ENCODE peak calls at places on chromosomes 6 and 20, in six cellular contexts. K is GM12865, E is lower lobe of right lung, O is heart right ventricle, P is fibroblast of lung, Y is brain microvascular endothelial cell. F is an unnamed sample.

GRCh38 chr20:6074145-6074561 is 20.3 kb upstream of the LRRN4 start:
- DNase-seq in K (peak), E (no peak), O (peak), P (no peak), Y (no peak), F (no peak)

GRCh38 chr6:37019065-37019450 is 13.6 kb downstream of the FGD2 start:
- DNase-seq in K (no peak), E (no peak), O (no peak), P (no peak), Y (no peak), F (no peak)

GRCh38 chr20:34070079-34070439 is 42.0 kb downstream of the EIF2S2 start:
- DNase-seq in K (no peak), E (no peak), O (no peak), P (no peak), Y (no peak), F (no peak)

GRCh38 chr6:156741287-156742073 is 35.7 kb upstream of the ARID1B start:
- DNase-seq in K (no peak), E (no peak), O (no peak), P (no peak), Y (no peak), F (no peak)

GRCh38 chr6:84766118-84766683 is 1.8 kb upstream of the TBX18 start:
- DNase-seq in K (no peak), E (no peak), O (no peak), P (no peak), Y (no peak), F (no peak)

GRCh38 chr6:137353346-137353745 is 134.2 kb upstream of the IFNGR1 start:
- DNase-seq in K (peak), E (no peak), O (no peak), P (no peak), Y (no peak), F (no peak)

GRCh38 chr6:166313255-166314070 is 5.3 kb upstream of the PRR18 start:
- DNase-seq in K (peak), E (no peak), O (no peak), P (peak), Y (no peak), F (no peak)

GRCh38 chr20:52490715-52491430 is 299.3 kb upstream of the ZFP64 start:
- DNase-seq in K (no peak), E (no peak), O (no peak), P (peak), Y (peak), F (peak)

GRCh38 chr6:107448776-107449175 is 10.6 kb downstream of the PDSS2 start:
- DNase-seq in K (no peak), E (no peak), O (no peak), P (no peak), Y (no peak), F (no peak)

GRCh38 chr20:34636648-34637047 is 40.2 kb downstream of the PIGU start:
- DNase-seq in K (no peak), E (no peak), O (no peak), P (no peak), Y (no peak), F (no peak)

GRCh38 chr20:31707258-31707615 is 15.4 kb downstream of the BCL2L1 start:
- DNase-seq in K (no peak), E (no peak), O (no peak), P (no peak), Y (no peak), F (no peak)

GRCh38 chr6:49909508-49910047 is 43.2 kb upstream of the CRISP1 start:
- DNase-seq in K (no peak), E (no peak), O (no peak), P (no peak), Y (no peak), F (no peak)
- TF ChIP-seq CTCF in K (no peak), E (no peak), O (no peak), P (no peak), Y (no peak), F (no peak)

GRCh38 chr6:30722280-30723112 is 2.3 kb downstream of the TUBB start:
- DNase-seq in K (peak), E (peak), O (peak), P (peak), Y (peak), F (no peak)

GRCh38 chr6:30719356-30719755 is 796 bp upstream of the TUBB start:
- DNase-seq in K (peak), E (no peak), O (no peak), P (no peak), Y (no peak), F (no peak)

GRCh38 chr6:30719791-30720737 is at the start of gene TUBB:
- DNase-seq in K (peak), E (peak), O (peak), P (peak), Y (peak), F (peak)

GRCh38 chr6:30721198-30722024 is 1.3 kb downstream of the TUBB start:
- DNase-seq in K (peak), E (peak), O (peak), P (peak), Y (peak), F (peak)

DNA sequence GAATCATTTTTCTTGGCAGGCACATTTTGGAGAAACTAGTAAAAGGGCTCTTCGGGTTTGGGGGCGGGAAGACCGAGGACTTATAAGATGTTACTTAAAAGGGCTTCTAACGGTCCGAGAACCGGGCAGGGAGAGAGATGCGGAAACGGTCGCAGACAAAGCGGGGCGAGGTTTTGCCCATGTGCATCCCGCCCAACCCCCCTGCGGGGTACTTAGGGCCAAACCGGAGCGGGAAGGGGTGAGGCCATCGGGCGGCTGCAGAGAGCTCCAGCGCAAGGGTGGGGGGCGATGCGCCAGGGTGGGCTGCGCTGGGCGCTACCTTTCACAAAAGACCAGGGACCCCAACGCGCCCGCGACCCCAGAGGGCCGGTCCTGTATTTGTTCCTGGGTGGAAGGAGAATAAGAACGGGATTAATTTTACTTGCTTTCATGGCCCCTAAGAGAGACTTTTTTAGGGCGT is 616 bp downstream of the TUBB start:
- DNase-seq in K (peak), E (peak), O (peak), P (peak), Y (no peak), F (no peak)
- H3K4me3 ChIP-seq in K (peak), E (peak), O (peak), P (peak), Y (peak), F (peak)

GRCh38 chr6:30907758-30908591 is at the start of gene GTF2H4:
- DNase-seq in K (peak), E (peak), O (peak), P (peak), Y (peak), F (peak)
- TF ChIP-seq CTCF in K (no peak), E (no peak), O (no peak), P (no peak), Y (no peak), F (no peak)

DNA sequence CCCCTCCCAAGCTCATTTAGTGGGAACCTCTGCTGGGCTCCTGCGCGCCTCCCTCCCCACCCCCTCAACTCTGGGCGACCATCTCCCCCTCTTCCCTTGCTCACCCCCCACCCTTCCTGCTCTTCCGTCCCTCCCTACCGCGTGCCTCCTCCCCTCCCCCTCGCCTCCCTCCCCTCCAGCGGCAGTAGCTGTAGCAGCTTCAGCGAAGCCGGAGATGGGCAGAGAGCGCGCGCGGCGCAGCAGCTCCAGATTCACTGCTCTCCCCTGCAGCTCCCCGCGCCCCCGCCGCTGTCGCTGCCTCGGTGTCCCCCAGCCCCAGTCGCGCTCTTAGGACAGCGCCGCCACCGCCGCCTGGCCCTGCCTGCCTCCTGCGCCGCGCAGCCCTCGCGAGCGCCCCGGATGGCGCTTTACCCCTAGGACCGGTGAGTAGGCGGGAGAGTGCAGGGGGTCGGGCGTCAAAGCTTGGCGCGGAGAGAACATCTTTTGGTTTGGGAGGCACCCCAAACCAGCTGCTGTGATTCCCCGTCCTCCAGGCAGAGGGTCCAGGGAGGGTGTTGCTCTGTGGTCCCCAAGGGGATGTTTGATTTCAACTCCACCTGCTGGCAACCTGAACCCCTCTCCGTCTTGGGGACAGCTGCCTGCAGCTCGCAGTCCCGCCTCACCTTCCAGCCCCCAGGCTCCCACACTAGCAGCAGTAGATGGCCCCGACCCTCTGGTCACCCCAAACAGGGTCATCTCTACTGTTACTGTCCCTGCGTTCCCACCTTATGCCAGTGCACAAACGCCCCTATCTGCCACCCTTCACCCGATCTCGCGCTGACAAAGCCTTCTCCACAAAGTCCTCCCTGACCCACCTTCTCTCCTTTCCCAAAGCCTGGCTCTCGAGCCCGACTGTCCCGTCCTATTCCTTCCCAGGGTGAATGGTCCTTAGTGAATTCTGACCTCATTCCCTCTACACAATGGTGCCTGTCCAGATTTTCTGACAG is at the start of gene FUT9:
- DNase-seq in K (no peak), E (no peak), O (no peak), P (no peak), Y (no peak), F (no peak)
- H3K4me3 ChIP-seq in K (no peak), E (no peak), O (no peak), P (no peak), Y (no peak), F (peak)

DNA sequence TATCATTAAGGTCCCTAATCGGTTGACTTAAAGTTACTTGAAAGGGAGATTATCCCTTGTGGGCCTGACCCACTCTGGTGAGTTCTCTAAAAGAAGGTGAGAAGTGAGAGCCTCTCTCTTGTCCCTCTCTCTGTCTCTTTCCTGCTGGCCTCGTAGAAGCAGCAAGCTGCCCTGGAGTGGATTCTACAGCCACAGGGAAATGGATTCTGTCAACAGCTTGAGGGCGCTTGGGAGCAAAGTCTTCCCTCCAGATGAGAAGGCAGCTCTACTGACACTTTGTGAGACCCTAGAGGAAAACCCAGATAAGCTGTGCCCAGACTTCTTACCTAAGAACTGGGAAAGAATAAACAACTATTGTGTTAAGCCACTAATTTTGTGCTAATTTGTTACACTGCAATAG is 40.0 kb downstream of the ANKRD60 start:
- DNase-seq in K (no peak), E (no peak), O (no peak), P (no peak), Y (no peak), F (no peak)
- TF ChIP-seq CTCF in K (no peak), E (no peak), O (no peak), P (no peak), Y (peak), F (peak)

DNA sequence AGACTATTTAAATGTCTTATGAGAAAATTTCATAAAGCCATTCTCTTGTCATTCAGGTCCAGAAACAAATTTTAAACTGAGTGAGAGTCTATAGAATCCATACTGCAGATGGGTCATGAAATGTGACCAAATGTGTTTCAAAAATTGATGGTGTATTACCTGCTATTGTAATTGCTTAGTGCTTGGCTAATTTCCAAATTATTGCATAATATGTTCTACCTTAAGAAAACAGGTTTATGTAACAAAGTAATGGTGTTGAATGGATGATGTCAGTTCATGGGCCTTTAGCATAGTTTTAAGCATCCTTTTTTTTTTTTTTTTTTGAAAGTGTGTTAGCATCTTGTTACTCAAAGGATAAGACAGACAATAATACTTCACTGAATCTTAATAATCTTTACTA is 5.0 kb downstream of the MARCKS start:
- DNase-seq in K (no peak), E (no peak), O (no peak), P (no peak), Y (no peak), F (no peak)
- H3K4me3 ChIP-seq in K (no peak), E (no peak), O (no peak), P (no peak), Y (peak), F (no peak)

GRCh38 chr20:38962044-38962897 is at the start of gene DHX35:
- DNase-seq in K (peak), E (peak), O (peak), P (peak), Y (peak), F (peak)

GRCh38 chr20:38963745-38964144 is 1.6 kb downstream of the DHX35 start:
- DNase-seq in K (no peak), E (no peak), O (no peak), P (no peak), Y (no peak), F (no peak)

GRCh38 chr20:38961530-38962043 is 557 bp upstream of the DHX35 start:
- DNase-seq in K (peak), E (no peak), O (no peak), P (no peak), Y (no peak), F (no peak)

GRCh38 chr20:38965264-38965663 is 3.1 kb downstream of the DHX35 start:
- DNase-seq in K (no peak), E (no peak), O (no peak), P (no peak), Y (no peak), F (no peak)

DNA sequence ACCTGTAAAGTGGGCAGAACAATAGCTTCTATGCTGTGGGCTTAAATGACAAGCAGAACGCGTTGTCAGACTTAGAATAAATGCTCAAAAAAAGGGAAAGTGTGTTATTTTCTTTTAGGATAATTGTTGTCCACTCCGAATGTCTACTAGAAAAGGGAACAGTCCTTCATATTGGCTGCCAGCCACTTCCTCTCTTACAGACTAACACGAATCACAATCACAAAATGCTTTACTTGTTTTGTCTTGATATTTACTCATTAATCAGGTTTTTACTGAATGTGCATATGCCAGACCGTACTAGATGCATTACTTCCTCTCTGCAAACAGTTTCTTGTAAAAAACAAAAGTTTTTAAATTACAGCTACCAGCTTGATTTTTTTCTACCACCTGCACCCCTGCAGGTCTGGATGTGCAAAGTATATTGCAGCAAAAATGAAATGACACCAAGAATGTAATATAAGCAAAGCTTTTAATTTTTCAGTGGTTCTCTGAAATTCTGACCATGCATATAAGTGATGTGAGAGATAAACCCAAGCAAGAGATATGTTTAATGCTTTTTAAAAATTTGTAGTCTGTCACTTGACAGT is 847 bp downstream of the DHX35 start:
- DNase-seq in K (no peak), E (no peak), O (no peak), P (no peak), Y (no peak), F (no peak)
- TF ChIP-seq CTCF in K (no peak), E (no peak), O (no peak), P (no peak), Y (no peak), F (no peak)

GRCh38 chr6:133893324-133893692 is 4.4 kb downstream of the TCF21 start:
- DNase-seq in K (no peak), E (no peak), O (no peak), P (no peak), Y (no peak), F (no peak)
- H3K4me3 ChIP-seq in K (no peak), E (peak), O (peak), P (peak), Y (no peak), F (no peak)

GRCh38 chr6:33417903-33418689 is at the start of gene CUTA:
- DNase-seq in K (peak), E (peak), O (peak), P (peak), Y (peak), F (peak)
- TF ChIP-seq CTCF in K (peak), E (peak), O (peak), P (peak), Y (peak), F (peak)

GRCh38 chr6:29626948-29627761 is 5.8 kb downstream of the GABBR1 start:
- DNase-seq in K (no peak), E (no peak), O (no peak), P (no peak), Y (no peak), F (no peak)
- H3K4me3 ChIP-seq in K (no peak), E (peak), O (peak), P (peak), Y (peak), F (peak)

F was measured in astrocyte of the cerebellum.